ENCODE peak calls at places on chromosomes 3 and 15, in nine cellular contexts. Y is neural progenitor cell, W is fibroblast of lung, B is astrocyte, N is H9, P is NT2/D1, K is neuronal stem cell, A is mesenchymal stem cell, S is GM23248. J is an unnamed sample. For H3K4me1, the result is how much of the 10 kb centered on the place peaks cover.

GRCh38 chr3:147046916-147047315 is 359.4 kb downstream of the ZIC4 start:
- DNase-seq in Y (no peak), W (no peak), B (no peak), N (no peak), P (no peak), K (no peak), A (no peak), S (no peak), J (no peak)

GRCh38 chr3:149453140-149453805 is 21.2 kb upstream of the TM4SF4 start:
- DNase-seq in Y (no peak), W (no peak), B (no peak), N (no peak), P (no peak), K (no peak), A (no peak), S (peak), J (no peak)

GRCh38 chr3:116058844-116059243 is 386.4 kb downstream of the LSAMP start:
- DNase-seq in Y (no peak), W (no peak), B (no peak), N (no peak), P (no peak), K (no peak), A (no peak), S (no peak), J (no peak)

GRCh38 chr3:121493431-121493830 is 52.4 kb downstream of the POLQ start:
- DNase-seq in Y (no peak), W (peak), B (no peak), N (no peak), P (no peak), K (no peak), A (no peak), S (peak), J (no peak)

GRCh38 chr15:64045774-64046346 is 425 bp downstream of the DAPK2 start:
- DNase-seq in Y (no peak), W (no peak), B (no peak), N (peak), P (no peak), K (peak), A (no peak), S (no peak), J (no peak)

GRCh38 chr3:176939022-176939817 is 258.1 kb downstream of the TBL1XR1 start:
- DNase-seq in Y (peak), W (peak), B (peak), N (peak), P (peak), K (peak), A (peak), S (peak), J (peak)

GRCh38 chr3:46097691-46098241 is 70.5 kb upstream of the XCR1 start:
- DNase-seq in Y (no peak), W (peak), B (no peak), N (no peak), P (no peak), K (no peak), A (peak), S (peak), J (no peak)

GRCh38 chr15:74845208-74845568 is 2.2 kb upstream of the ULK3 start:
- DNase-seq in Y (no peak), W (no peak), B (no peak), N (no peak), P (no peak), K (no peak), A (no peak), S (no peak), J (no peak)

GRCh38 chr3:40680685-40681657 is 156.2 kb downstream of the ZNF621 start:
- DNase-seq in Y (no peak), W (no peak), B (no peak), N (no peak), P (no peak), K (no peak), A (no peak), S (no peak), J (no peak)

GRCh38 chr3:38738630-38739395 is 77.2 kb downstream of the SCN10A start:
- DNase-seq in Y (peak), W (peak), B (no peak), N (peak), P (peak), K (peak), A (peak), S (peak), J (no peak)

GRCh38 chr3:50164056-50164455 is 8.9 kb downstream of the SEMA3F start:
- DNase-seq in Y (no peak), W (peak), B (peak), N (no peak), P (no peak), K (no peak), A (no peak), S (peak), J (no peak)

GRCh38 chr3:145801699-145802098 is 359.3 kb downstream of the PLOD2 start:
- DNase-seq in Y (no peak), W (no peak), B (no peak), N (no peak), P (no peak), K (no peak), A (no peak), S (no peak), J (no peak)

GRCh38 chr3:113832477-113833164 is 6.0 kb upstream of the GRAMD1C start:
- DNase-seq in Y (peak), W (no peak), B (peak), N (no peak), P (no peak), K (no peak), A (peak), S (no peak), J (no peak)

DNA sequence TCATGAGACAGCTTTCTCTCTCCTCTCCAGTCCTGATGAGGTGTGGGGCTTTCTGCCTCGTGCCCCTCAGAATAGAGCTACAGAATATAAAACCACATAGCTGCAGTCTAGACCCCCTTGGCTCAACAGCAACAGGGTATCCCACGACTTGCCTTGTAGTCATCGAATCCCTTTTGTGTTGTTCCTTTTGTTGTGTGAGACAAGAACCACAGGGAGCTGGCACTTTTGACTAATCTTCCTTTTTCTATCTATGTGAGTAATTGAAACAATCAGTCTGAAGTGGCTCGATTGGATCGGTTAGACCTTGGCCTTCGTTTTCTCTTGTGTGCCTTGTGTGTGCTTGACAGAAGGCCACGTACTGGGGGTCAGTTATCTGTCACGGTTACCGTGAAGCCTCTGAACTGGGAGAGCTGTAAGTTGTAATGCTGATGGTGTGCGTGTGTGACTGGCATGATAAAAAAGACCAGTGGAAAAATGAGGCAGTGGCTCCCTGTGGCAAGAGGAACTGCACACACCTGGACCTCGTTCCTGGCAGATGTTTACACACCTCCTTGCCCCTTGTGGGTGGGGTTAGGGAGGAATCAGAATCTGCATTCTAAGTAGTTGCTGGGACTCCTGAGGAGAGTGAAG is 23.2 kb upstream of the IQCF6 start:
- DNase-seq in Y (peak), W (no peak), B (no peak), N (no peak), P (no peak), K (peak), A (no peak), S (no peak), J (no peak)
- H3K9ac ChIP-seq in Y (no peak), W (no peak), B (no peak), N (no peak), P (no peak), K (no peak), A (no peak), S (no peak), J (no peak)

GRCh38 chr15:41934843-41935242 is 37.5 kb downstream of the EHD4 start:
- DNase-seq in Y (no peak), W (no peak), B (no peak), N (peak), P (no peak), K (no peak), A (no peak), S (no peak), J (no peak)
- H3K4me1 ChIP-seq in Y (under half), W (under half), B (half or more), N (under half), P (under half), K (under half), A (under half), S (under half), J (half or more)

GRCh38 chr3:134458451-134458850 is 27.3 kb downstream of the ANAPC13 start:
- DNase-seq in Y (no peak), W (no peak), B (no peak), N (no peak), P (no peak), K (no peak), A (no peak), S (no peak), J (no peak)

GRCh38 chr3:134462236-134463059 is 23.3 kb downstream of the ANAPC13 start:
- DNase-seq in Y (peak), W (peak), B (peak), N (no peak), P (no peak), K (no peak), A (peak), S (peak), J (no peak)

GRCh38 chr3:134459506-134460041 is 26.2 kb downstream of the ANAPC13 start:
- DNase-seq in Y (no peak), W (no peak), B (no peak), N (no peak), P (no peak), K (no peak), A (no peak), S (no peak), J (no peak)

GRCh38 chr3:134463676-134464611 is 21.8 kb downstream of the ANAPC13 start:
- DNase-seq in Y (peak), W (peak), B (peak), N (peak), P (peak), K (peak), A (peak), S (peak), J (no peak)

DNA sequence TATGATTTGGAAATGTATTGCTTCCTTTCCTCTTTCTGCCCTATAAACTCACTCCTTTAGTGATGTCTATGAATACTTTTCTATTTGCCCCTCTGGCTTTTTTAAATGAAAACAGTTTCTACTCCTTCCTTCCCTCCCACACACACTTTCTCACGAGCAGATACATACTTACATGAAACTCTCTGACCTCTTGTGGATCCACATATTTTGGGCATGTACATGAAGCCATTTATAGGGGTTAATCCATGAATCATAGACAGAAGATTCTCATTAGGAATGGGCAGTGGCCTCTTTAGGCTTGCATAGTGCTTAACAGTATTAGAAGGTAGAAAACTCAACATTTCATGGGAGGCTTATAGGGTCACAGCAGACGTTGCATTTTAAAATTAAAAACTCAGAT is 24.8 kb downstream of the ANAPC13 start:
- DNase-seq in Y (no peak), W (peak), B (peak), N (no peak), P (no peak), K (no peak), A (peak), S (peak), J (no peak)
- H3K9ac ChIP-seq in Y (no peak), W (peak), B (peak), N (no peak), P (no peak), K (no peak), A (peak), S (peak), J (no peak)

GRCh38 chr3:89619263-89619662 is 511.8 kb downstream of the EPHA3 start:
- DNase-seq in Y (no peak), W (no peak), B (no peak), N (no peak), P (no peak), K (no peak), A (no peak), S (no peak), J (no peak)

GRCh38 chr3:89622063-89622700 is 514.8 kb downstream of the EPHA3 start:
- DNase-seq in Y (no peak), W (peak), B (no peak), N (no peak), P (no peak), K (no peak), A (no peak), S (no peak), J (no peak)

GRCh38 chr3:89612027-89612426 is 504.6 kb downstream of the EPHA3 start:
- DNase-seq in Y (no peak), W (no peak), B (no peak), N (no peak), P (no peak), K (no peak), A (no peak), S (no peak), J (no peak)

GRCh38 chr3:89613241-89613640 is 505.8 kb downstream of the EPHA3 start:
- DNase-seq in Y (no peak), W (no peak), B (no peak), N (no peak), P (no peak), K (no peak), A (no peak), S (no peak), J (no peak)

DNA sequence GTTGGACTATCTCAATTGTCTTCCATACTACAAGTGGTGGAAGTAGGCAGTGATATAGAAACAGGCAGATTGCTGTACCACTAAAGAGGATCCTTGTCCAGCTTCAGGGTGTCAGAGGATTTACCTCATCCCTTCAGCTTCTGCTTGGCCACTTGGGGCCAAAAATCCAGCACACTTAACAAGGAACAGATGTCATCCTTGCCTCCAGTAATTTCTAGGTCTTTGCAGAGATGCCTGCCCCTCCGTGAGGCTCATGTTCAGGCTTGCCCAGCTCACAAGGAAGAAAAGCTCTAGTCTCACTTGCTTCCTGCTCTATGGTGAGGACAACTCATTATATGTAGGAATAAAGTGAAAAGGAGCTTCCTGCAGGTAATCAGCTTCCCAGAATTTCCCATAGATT is 510.3 kb downstream of the EPHA3 start:
- DNase-seq in Y (no peak), W (no peak), B (no peak), N (no peak), P (no peak), K (no peak), A (no peak), S (peak), J (no peak)
- H3K4me1 ChIP-seq in Y (under half), W (under half), B (under half), N (under half), P (under half), K (under half), A (under half), S (under half), J (under half)

GRCh38 chr15:80775340-80775739 is 3.8 kb upstream of the CEMIP start:
- DNase-seq in Y (no peak), W (no peak), B (no peak), N (no peak), P (no peak), K (no peak), A (no peak), S (no peak), J (no peak)
- H3K9ac ChIP-seq in Y (no peak), W (no peak), B (no peak), N (no peak), P (no peak), K (no peak), A (no peak), S (no peak), J (no peak)

GRCh38 chr15:70505411-70505919 is 257.9 kb downstream of the UACA start:
- DNase-seq in Y (no peak), W (peak), B (peak), N (no peak), P (no peak), K (no peak), A (peak), S (peak), J (peak)
- H3K4me1 ChIP-seq in Y (under half), W (under half), B (half or more), N (under half), P (under half), K (under half), A (under half), S (half or more), J (under half)

DNA sequence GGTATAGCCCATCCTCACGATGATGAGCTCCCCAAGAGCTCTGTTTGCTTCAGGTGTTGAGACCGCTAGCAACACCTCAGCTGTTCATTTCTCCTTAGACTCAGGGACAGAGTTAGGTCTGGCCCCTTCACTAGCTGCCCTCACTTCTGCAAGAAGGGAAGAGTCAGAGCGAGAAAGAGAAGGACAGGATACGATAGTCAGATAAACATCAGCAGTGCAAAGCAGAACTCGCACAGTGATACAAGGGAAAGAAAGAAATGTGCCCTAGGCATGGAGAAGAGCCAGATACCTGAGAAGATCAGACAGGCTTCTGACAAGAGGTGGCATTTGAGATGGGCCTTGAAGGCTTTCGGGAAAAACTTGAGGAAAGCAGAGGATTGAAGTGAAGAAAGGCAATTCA is 106.2 kb downstream of the PGPEP1L start:
- DNase-seq in Y (no peak), W (no peak), B (no peak), N (no peak), P (no peak), K (no peak), A (peak), S (no peak), J (no peak)
- H3K9ac ChIP-seq in Y (no peak), W (no peak), B (peak), N (no peak), P (no peak), K (peak), A (no peak), S (no peak), J (peak)